ENCODE peak calls at places on chromosomes 5 and 9, in eight cellular contexts. B is fibroblast of villous mesenchyme, L is RWPE1, A is lower lobe of right lung, H is fibroblast of mammary gland, C is bronchial epithelial cell, N is GM23338, W is stomach. E is an unnamed sample.

GRCh38 chr5:150438873-150439546 is 10.5 kb downstream of the RPS14 start:
- DNase-seq in B (no peak), L (peak), A (no peak), H (peak), C (peak), N (peak), W (no peak), E (peak)

GRCh38 chr9:136848393-136849037 is 694 bp upstream of the PHPT1 start:
- DNase-seq in B (peak), L (peak), A (no peak), H (peak), C (peak), N (peak), W (peak), E (no peak)

GRCh38 chr5:57834829-57835554 is 352.4 kb upstream of the ACTBL2 start:
- DNase-seq in B (peak), L (peak), A (no peak), H (peak), C (peak), N (peak), W (no peak), E (no peak)

GRCh38 chr5:93394301-93394700 is 186.7 kb downstream of the NR2F1-AS1 start:
- DNase-seq in B (no peak), L (no peak), A (no peak), H (no peak), C (no peak), N (no peak), W (no peak), E (no peak)

GRCh38 chr9:133714606-133715294 is 23.4 kb downstream of the SARDH start:
- DNase-seq in B (peak), L (no peak), A (peak), H (peak), C (no peak), N (no peak), W (no peak), E (no peak)

GRCh38 chr5:52010430-52010829 is 627.2 kb downstream of the ISL1 start:
- DNase-seq in B (no peak), L (no peak), A (no peak), H (no peak), C (no peak), N (no peak), W (no peak), E (no peak)

GRCh38 chr5:33321026-33321425 is 119.7 kb upstream of the TARS1 start:
- DNase-seq in B (peak), L (peak), A (no peak), H (peak), C (peak), N (no peak), W (no peak), E (peak)

GRCh38 chr5:136374003-136374402 is 8.7 kb upstream of the TRPC7 start:
- DNase-seq in B (peak), L (peak), A (no peak), H (peak), C (peak), N (peak), W (no peak), E (no peak)

GRCh38 chr5:149274964-149275363 is 3.3 kb downstream of the AFAP1L1 start:
- DNase-seq in B (no peak), L (no peak), A (no peak), H (peak), C (peak), N (no peak), W (no peak), E (peak)

GRCh38 chr5:76427481-76428140 is 24.5 kb downstream of the IQGAP2 start:
- DNase-seq in B (no peak), L (no peak), A (no peak), H (no peak), C (no peak), N (peak), W (no peak), E (no peak)

GRCh38 chr9:35490155-35490909 is 421 bp downstream of the RUSC2 start:
- DNase-seq in B (no peak), L (peak), A (peak), H (no peak), C (no peak), N (peak), W (no peak), E (no peak)
- TF ChIP-seq CTCF in B (no peak), L (no peak), A (no peak), H (no peak), C (peak), N (no peak), W (no peak), E (peak)

GRCh38 chr9:115923903-115924668 is 229.5 kb upstream of the PAPPA start:
- DNase-seq in B (peak), L (no peak), A (no peak), H (peak), C (no peak), N (no peak), W (no peak), E (peak)
- TF ChIP-seq CTCF in B (no peak), L (no peak), A (no peak), H (no peak), C (no peak), N (no peak), W (no peak), E (no peak)

GRCh38 chr9:12640866-12641636 is 52.1 kb upstream of the TYRP1 start:
- DNase-seq in B (no peak), L (no peak), A (no peak), H (no peak), C (no peak), N (no peak), W (no peak), E (no peak)

GRCh38 chr9:12643686-12644085 is 49.5 kb upstream of the TYRP1 start:
- DNase-seq in B (peak), L (no peak), A (no peak), H (peak), C (no peak), N (no peak), W (no peak), E (peak)

GRCh38 chr9:12640021-12640587 is 53.1 kb upstream of the TYRP1 start:
- DNase-seq in B (peak), L (peak), A (no peak), H (peak), C (peak), N (peak), W (no peak), E (peak)
- TF ChIP-seq CTCF in B (peak), L (peak), A (peak), H (peak), C (peak), N (peak), W (peak), E (peak)

GRCh38 chr5:89263846-89264245 is 380.9 kb upstream of the MEF2C start:
- DNase-seq in B (no peak), L (no peak), A (no peak), H (no peak), C (no peak), N (no peak), W (no peak), E (no peak)
- TF ChIP-seq CTCF in B (no peak), L (no peak), A (no peak), H (no peak), C (peak), N (peak), W (no peak), E (no peak)

GRCh38 chr5:73938938-73939320 is 312.9 kb downstream of the ARHGEF28 start:
- DNase-seq in B (peak), L (no peak), A (no peak), H (peak), C (no peak), N (no peak), W (no peak), E (no peak)
- TF ChIP-seq CTCF in B (no peak), L (no peak), A (no peak), H (no peak), C (no peak), N (no peak), W (no peak), E (no peak)

DNA sequence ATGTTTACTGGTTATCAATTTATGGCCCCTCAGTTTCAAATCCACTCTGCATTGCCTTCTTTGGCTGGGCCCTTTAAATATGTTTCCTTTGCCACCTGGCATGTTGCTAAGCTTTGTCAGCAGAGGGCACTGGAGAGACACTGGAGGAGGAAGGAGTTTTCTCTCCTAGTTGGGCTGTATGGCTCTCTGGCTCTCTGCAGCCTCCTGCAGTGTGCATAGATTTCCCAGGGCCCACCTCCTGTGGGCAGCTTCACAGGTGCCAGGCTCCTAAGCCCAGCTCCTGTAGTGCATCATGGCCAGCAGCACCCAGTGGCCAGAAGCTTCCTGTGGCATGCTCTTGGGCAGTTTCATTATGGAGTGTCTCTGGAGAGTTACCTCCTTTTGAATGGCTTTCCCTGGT is 23.3 kb downstream of the CAVIN4 start:
- DNase-seq in B (peak), L (peak), A (no peak), H (peak), C (peak), N (peak), W (peak), E (peak)
- TF ChIP-seq CTCF in B (peak), L (peak), A (peak), H (peak), C (peak), N (peak), W (no peak), E (peak)

DNA sequence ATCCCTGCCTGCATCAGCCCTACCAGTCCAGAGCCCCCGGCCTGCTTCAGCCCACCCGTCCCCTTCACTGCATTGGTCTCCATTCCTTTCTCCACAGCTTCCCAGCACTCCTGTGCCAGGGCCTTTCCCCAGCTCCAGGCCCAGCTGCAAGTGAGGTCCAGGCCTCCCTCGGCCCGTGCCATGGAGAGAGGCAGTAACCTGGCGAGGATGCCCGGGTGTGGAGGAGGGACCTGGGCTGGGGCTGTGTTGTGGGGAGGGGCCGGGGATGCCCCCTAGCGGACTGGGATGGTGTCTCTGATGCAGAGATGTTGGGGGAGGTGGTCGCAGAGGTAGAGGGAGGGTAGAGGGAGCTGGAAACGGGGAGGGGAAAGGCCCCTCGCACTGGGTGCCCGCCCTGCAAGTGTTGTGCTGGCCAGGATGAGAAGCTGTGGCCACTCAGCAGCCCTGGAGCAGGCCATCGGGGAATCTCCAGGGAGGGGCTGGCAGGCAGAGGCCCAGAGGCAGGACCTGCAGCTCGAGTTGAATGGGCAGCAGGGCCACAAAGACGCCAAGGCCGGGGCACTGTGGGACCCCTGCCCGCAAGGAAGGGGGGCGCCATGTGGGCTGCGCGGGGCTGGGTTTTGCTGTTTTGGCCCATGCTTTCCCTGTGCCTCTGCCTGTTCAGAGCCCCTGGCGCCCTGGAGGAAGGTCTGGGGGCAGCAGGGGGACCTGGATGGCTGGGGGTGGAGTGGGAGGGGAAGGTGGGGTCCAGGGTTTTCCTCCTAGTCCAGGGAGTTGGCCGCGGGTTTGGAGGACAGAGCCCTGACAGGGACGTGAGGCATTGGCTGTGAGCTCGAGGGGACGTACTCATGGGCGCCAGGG is 26.0 kb upstream of the NKD2 start:
- DNase-seq in B (no peak), L (no peak), A (no peak), H (no peak), C (no peak), N (peak), W (no peak), E (no peak)
- TF ChIP-seq CTCF in B (peak), L (peak), A (no peak), H (no peak), C (no peak), N (peak), W (no peak), E (peak)

DNA sequence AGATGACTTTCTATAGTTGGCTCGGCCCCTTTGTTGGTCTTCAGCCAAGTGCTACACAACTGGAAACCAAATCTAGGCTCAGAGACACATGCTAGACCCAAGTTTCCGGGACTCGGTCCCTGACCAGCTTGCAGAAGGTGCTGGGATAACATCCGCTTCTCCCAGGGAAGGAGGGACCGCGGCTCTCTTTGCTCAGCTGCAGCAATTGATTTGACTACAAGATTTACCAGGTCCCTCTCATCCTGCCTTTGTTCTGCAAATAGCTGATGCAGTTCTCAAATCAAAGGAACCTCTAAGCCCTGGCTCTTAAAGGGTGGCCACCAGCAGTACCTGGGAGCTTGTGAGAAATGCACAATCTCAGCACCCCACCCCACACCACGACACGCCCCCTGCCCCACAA is 314.6 kb downstream of the MLLT3 start:
- DNase-seq in B (no peak), L (no peak), A (no peak), H (no peak), C (no peak), N (peak), W (no peak), E (no peak)
- TF ChIP-seq CTCF in B (no peak), L (no peak), A (no peak), H (no peak), C (no peak), N (peak), W (no peak), E (no peak)

GRCh38 chr5:82376833-82377232 is 98.7 kb upstream of the RPS23 start:
- DNase-seq in B (no peak), L (no peak), A (no peak), H (no peak), C (no peak), N (no peak), W (no peak), E (no peak)

GRCh38 chr5:82376309-82376708 is 98.2 kb upstream of the RPS23 start:
- DNase-seq in B (no peak), L (no peak), A (no peak), H (no peak), C (no peak), N (no peak), W (no peak), E (no peak)

GRCh38 chr5:82375488-82376294 is 97.5 kb upstream of the RPS23 start:
- DNase-seq in B (peak), L (no peak), A (no peak), H (no peak), C (no peak), N (no peak), W (no peak), E (no peak)

DNA sequence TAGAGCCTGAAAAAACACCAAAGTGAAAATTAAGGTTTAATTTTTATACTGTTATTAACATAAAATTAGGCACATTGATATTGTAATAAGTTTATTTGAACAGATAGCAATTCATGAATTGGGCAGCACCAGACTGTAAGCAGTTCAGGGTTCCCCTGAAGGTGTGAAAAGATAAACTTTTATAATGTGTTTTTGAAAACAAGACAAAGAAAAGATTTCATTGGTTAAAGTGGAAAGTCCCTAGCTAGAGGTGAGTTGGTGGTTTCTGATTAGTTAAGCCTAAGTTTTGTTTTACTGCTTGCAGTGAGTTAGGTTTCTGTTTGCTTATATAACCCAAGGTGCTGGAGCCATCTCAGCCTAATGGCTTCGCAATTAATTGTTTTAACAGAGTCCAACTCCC is 96.5 kb upstream of the RPS23 start:
- DNase-seq in B (no peak), L (no peak), A (no peak), H (no peak), C (no peak), N (no peak), W (no peak), E (no peak)
- TF ChIP-seq CTCF in B (no peak), L (no peak), A (no peak), H (no peak), C (no peak), N (no peak), W (no peak), E (no peak)

E was measured in AG10803.